ENCODE peak calls at places on chromosomes 5 and 9, in four cellular contexts. R is GM23338, S is HepG2, W is HCT116. Q is an unnamed sample.

GRCh38 chr9:96241391-96241809 is 60.6 kb downstream of the HSD17B3 start:
- DNase-seq in S (no peak), R (no peak), W (peak), Q (no peak)

GRCh38 chr5:33482335-33482734 is 41.6 kb downstream of the TARS1 start:
- DNase-seq in R (peak), W (no peak), S (no peak), Q (no peak)

GRCh38 chr9:125439434-125440272 is 178.0 kb downstream of the GAPVD1 start:
- DNase-seq in W (no peak), R (no peak), S (no peak), Q (no peak)

GRCh38 chr5:92019376-92019990 is 636.4 kb upstream of the ARRDC3 start:
- DNase-seq in S (no peak), R (no peak), W (peak), Q (no peak)

GRCh38 chr9:129462360-129462759 is 158.5 kb downstream of the C9orf50 start:
- DNase-seq in W (no peak), S (no peak), R (no peak), Q (no peak)

GRCh38 chr9:129501771-129502324 is 119.1 kb downstream of the C9orf50 start:
- DNase-seq in W (no peak), R (no peak), S (no peak), Q (no peak)

GRCh38 chr9:133876836-133877235 is 115.3 kb downstream of the VAV2 start:
- DNase-seq in S (no peak), R (no peak), W (no peak), Q (no peak)

GRCh38 chr9:95325221-95325620 is 7.7 kb upstream of the FANCC start:
- DNase-seq in S (no peak), W (no peak), R (no peak), Q (no peak)

GRCh38 chr9:87270241-87271234 is 227.1 kb upstream of the DAPK1 start:
- DNase-seq in W (no peak), R (peak), S (no peak), Q (no peak)

GRCh38 chr5:169294621-169295020 is 6.3 kb downstream of the SLIT3 start:
- DNase-seq in S (no peak), R (no peak), W (no peak), Q (no peak)

GRCh38 chr9:16413509-16414016 is 456.9 kb downstream of the BNC2 start:
- DNase-seq in W (no peak), S (peak), R (no peak), Q (no peak)

GRCh38 chr5:89437450-89438435 is 554.8 kb upstream of the MEF2C start:
- DNase-seq in R (no peak), S (no peak), W (no peak), Q (no peak)

GRCh38 chr5:61019642-61020041 is 74.6 kb downstream of the NDUFAF2 start:
- DNase-seq in R (no peak), S (no peak), W (no peak), Q (no peak)

GRCh38 chr5:19987594-19988345 is at the start of gene CDH18:
- DNase-seq in R (peak), W (no peak), S (no peak), Q (no peak)

GRCh38 chr9:108994695-108995094 is 18.6 kb downstream of the CTNNAL1 start:
- DNase-seq in R (no peak), S (no peak), W (no peak), Q (no peak)

GRCh38 chr9:133715866-133716563 is 22.1 kb downstream of the SARDH start:
- DNase-seq in R (peak), W (no peak), S (peak), Q (no peak)

GRCh38 chr9:26888271-26888670 is 4.3 kb downstream of the CAAP1 start:
- DNase-seq in R (no peak), S (no peak), W (no peak), Q (no peak)

GRCh38 chr5:138933522-138934290 is 58.6 kb upstream of the LRRTM2 start:
- DNase-seq in W (no peak), R (no peak), S (no peak), Q (no peak)
- TF ChIP-seq POLR2AphosphoS5 in W (no peak), R (no peak), S (no peak), Q (no peak)

GRCh38 chr5:59810041-59810440 is 83.5 kb downstream of the PDE4D start:
- DNase-seq in S (peak), W (peak), R (peak), Q (no peak)
- TF ChIP-seq EZH2 in S (no peak), W (no peak), R (no peak), Q (no peak)

DNA sequence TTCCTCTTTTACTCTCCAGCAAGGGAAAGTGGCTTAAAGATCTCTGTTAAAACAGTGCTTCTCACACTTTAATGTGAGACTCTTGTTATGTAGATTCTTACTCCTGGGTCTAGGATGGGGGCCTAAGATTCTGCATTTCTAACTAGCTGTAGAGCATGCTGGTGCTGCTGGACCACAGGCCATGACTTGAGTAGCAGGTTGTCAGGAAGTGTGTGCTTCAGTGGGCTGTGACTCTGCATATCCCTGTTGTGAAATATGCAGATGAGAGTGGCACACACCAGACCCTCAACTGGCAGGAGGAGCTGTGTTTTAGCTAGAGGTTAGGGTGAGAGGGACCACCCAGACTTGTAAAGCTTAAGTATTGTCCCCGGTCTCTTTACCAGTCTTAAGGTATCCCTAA is 191.1 kb upstream of the DMRT1 start:
- DNase-seq in R (peak), S (no peak), W (no peak), Q (no peak)
- TF ChIP-seq POLR2AphosphoS5 in R (no peak), S (no peak), W (no peak), Q (no peak)

DNA sequence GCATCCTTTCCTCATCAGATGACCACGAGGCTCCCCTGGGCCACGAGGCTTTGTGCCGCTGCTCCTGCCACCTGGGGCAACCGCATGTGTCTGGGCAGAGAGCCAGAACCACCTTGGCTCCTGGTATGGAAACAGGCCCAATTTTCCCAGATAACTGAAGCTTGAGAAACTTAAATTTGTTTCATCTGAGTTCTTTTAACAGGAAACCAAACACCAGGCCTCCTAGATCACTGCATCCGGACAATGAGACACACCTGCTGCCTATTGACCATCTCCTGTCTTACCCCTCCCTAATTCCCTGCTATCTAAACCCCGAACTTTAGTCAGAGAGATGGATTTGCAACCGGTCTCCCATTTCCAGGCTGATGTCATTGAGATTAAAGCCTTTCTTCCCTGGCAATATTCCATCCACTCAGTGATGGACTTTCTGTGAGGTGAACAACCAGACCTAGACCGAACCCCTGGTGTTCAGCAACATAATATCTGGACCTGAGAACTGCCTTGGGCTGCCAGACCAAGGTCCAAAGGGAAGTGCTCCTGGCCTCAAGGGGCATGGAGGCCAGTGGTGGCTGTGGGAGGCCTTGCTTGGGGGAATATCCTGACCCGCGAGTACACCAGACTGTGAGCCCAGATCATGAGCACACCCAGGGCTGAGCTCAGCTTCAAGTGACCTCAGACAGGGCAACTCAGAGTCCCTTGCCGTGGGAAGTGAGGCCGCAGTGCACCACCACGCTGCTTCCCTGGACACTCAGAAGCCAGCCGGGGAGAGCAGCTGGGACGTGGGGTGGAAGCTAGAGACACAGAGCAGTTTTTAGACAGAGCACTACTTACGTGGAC is 199.7 kb downstream of the HSPA4 start:
- DNase-seq in R (no peak), W (no peak), S (peak), Q (no peak)
- TF ChIP-seq EZH2 in R (no peak), W (no peak), S (no peak), Q (no peak)

DNA sequence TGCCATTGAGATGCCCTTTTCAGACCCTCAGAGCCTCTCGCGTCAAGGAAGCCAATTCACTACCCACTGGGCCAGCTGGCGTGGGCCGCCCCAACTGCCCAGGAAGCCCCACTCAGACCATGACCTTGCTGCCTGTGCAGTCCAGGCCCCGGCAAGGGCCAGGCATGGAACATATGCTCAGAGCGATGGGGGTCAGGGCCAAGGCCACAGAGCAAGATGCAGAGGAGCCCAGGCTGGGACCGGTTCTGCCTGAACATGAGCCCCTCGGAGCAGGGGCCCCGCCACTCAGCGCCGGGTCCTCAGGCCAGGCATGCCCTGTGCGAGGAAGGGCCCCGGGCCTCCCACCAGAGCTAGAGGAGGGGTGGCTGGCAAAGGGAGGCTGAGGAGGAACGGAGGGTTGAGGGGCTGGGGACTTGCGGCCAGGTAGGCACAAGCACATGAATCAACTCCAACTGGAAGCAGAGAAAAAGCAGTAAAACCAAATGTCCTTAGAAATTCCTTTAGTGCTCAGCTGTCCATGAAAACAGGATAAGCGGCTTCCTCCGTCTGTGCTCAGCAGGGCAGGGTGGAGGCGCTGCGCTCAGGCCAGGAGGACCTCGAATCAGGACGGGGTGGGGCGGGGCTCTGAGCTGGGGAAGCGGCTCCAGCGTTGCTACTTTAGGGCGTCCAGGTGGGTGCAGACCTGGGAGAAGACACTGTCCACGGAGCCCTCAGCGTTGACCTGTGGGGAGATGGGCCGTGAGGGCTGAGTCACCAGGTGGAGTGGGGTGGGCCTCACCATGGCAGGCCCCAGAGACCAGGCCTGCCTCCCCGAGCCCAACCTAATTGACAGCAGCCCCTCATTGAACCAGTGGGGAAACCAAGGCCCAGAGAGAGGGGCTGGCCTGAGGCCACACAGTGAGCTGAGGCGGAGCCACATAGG is 9.9 kb downstream of the AK1 start:
- DNase-seq in S (no peak), W (no peak), R (peak), Q (no peak)
- TF ChIP-seq POLR2AphosphoS5 in S (no peak), W (no peak), R (no peak), Q (no peak)

DNA sequence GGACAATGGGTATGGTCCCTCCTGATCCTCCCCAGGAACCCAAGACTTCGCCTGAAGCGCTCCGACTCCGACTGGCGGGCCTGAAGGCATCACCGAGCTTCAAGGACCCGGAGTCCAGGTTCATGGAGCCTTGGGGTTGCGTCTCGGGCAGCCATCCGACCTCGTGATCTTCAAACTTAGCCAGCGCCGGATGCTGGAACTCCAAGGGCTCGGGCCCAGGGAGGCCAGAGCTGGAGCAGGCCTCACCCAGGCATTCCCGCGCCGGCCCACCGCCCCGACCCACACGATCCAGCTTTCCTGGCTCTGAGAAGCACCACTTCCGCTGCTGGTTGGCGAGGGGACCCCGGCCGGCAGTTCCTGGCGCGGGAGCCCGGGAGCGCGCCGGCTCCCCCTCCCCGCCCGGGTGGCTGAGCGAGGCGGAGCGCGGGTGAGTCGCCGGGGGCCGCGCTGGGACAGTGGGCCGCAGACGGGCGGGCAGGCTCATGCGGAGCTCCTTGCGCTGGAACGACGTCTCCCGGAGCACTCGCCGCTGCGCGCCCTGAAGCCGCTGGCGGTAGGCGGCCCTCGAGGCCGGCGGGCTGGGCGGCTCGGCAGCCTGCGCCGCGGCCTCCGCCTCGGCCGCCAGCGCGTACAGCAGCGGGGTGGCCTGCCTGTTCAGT is 5.2 kb downstream of the SHROOM1 start:
- DNase-seq in W (no peak), S (no peak), R (peak), Q (no peak)
- TF ChIP-seq EZH2 in W (no peak), S (no peak), R (no peak), Q (no peak)

GRCh38 chr9:121720992-121721350 is 69.5 kb downstream of the DAB2IP start:
- DNase-seq in W (no peak), R (peak), S (no peak), Q (no peak)

GRCh38 chr9:121728916-121729315 is 77.5 kb downstream of the DAB2IP start:
- DNase-seq in R (no peak), S (no peak), W (no peak), Q (no peak)

GRCh38 chr9:121721770-121722169 is 70.3 kb downstream of the DAB2IP start:
- DNase-seq in S (no peak), W (no peak), R (no peak), Q (no peak)

GRCh38 chr9:121727295-121728028 is 76.0 kb downstream of the DAB2IP start:
- DNase-seq in S (no peak), W (no peak), R (no peak), Q (no peak)

DNA sequence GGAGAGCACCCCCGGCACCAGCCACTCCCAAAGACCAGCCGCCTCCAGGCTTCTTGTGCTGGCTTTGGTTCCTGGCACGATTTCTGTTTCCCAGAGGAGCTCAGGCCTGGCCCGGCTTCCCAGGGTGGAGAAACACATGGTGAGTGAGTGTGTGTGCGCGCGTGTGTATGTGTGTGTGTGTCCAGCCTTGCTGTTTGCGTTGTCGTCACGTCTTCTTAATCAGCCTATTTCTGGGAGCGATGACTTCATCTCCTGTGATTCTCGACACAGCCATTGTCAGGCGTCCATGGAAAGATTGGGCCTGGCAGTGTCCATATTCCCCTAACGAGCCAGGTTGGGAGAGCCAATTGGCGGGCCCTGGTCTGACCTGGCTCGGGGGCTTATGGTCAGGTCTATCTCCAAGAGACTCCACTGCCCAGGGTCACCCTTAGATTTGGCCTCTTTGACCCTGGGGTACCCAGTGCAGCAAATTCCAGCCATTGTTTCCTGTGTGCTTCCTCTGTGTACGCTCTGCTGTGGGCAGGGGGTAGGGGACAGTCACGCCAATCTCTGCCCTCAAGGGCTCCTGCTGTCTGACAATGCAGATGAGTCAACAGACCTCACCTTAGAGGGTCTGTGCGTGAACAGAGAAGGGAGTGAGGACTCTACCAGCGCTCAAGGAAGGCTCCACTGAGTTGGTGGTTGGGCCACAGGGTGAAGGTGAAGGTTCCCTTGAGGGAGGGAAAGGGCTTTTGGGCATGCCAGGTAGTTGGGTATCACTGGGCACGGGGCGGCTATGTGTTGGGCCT is 73.8 kb downstream of the DAB2IP start:
- DNase-seq in S (no peak), R (no peak), W (no peak), Q (no peak)
- TF ChIP-seq POLR2AphosphoS5 in S (no peak), R (no peak), W (no peak), Q (no peak)

GRCh38 chr5:15496886-15497285 is 3.1 kb upstream of the FBXL7 start:
- DNase-seq in S (no peak), R (no peak), W (no peak), Q (no peak)

GRCh38 chr5:15492545-15492944 is 7.4 kb upstream of the FBXL7 start:
- DNase-seq in S (no peak), R (peak), W (no peak), Q (no peak)

GRCh38 chr5:15489571-15490235 is 10.3 kb upstream of the FBXL7 start:
- DNase-seq in S (no peak), R (no peak), W (no peak), Q (no peak)

GRCh38 chr5:15499528-15500325 is at the start of gene FBXL7:
- DNase-seq in W (no peak), R (peak), S (peak), Q (no peak)

GRCh38 chr5:15495026-15495425 is 5.0 kb upstream of the FBXL7 start:
- DNase-seq in W (no peak), R (no peak), S (no peak), Q (no peak)
- TF ChIP-seq EZH2 in W (no peak), R (no peak), S (no peak), Q (no peak)

Q was measured in SK-N-MC.